ENCODE peak calls at places on chromosomes 5 and 9, in five cellular contexts. A is nephron progenitor cell, U is WTC11, B is stomach, D is Calu3. J is an unnamed sample.
A peak's percentile ranks its signal among the peaks of the same experiment; 100 is the strongest.

GRCh38 chr5:127028822-127029457 is 1.4 kb downstream of the MARCHF3 start:
- DNase-seq in A (peak; percentile 38), U (no peak), B (no peak), D (peak; percentile 12), J (no peak)

GRCh38 chr9:136438548-136438908 is 1.1 kb downstream of the INPP5E start:
- DNase-seq in A (peak; percentile 42), U (peak; percentile 31), B (no peak), D (peak; percentile 9), J (peak; percentile 18)

GRCh38 chr5:143014017-143014651 is 244.0 kb downstream of the ARHGAP26 start:
- DNase-seq in A (peak; percentile 59), U (peak; percentile 79), B (peak; percentile 33), D (peak; percentile 42), J (peak; percentile 12)

GRCh38 chr5:38423536-38424178 is 132.8 kb downstream of the LIFR start:
- DNase-seq in A (no peak), U (no peak), B (no peak), D (no peak), J (no peak)

GRCh38 chr5:86403190-86403589 is 214.6 kb upstream of the COX7C start:
- DNase-seq in A (no peak), U (no peak), B (no peak), D (no peak), J (no peak)

GRCh38 chr9:128341435-128341849 is 1.1 kb downstream of the SLC27A4 start:
- DNase-seq in A (peak; percentile 65), U (peak; percentile 81), B (peak; percentile 72), D (peak; percentile 68), J (peak; percentile 48)

GRCh38 chr5:73321757-73322452 is 126.7 kb downstream of the FOXD1 start:
- DNase-seq in A (no peak), U (no peak), B (no peak), D (no peak), J (no peak)

GRCh38 chr9:114180701-114181582 is 25.6 kb downstream of the COL27A1 start:
- DNase-seq in A (peak; percentile 48), U (no peak), B (no peak), D (no peak), J (no peak)

GRCh38 chr9:81989700-81990099 is 1.1 kb downstream of the SPATA31D1 start:
- DNase-seq in A (no peak), U (no peak), B (no peak), D (no peak), J (no peak)

GRCh38 chr5:157362502-157362901 is 96.6 kb downstream of the CYFIP2 start:
- DNase-seq in A (no peak), U (no peak), B (no peak), D (no peak), J (no peak)

GRCh38 chr9:75890541-75891276 is at the start of gene PCSK5:
- DNase-seq in A (peak; percentile 90), U (peak; percentile 92), B (peak; percentile 75), D (peak; percentile 88), J (peak; percentile 76)

GRCh38 chr5:142888469-142889085 is 118.4 kb downstream of the ARHGAP26 start:
- DNase-seq in A (peak; percentile 44), U (no peak), B (no peak), D (peak; percentile 46), J (peak; percentile 25)

GRCh38 chr9:1319436-1319835 is 269.3 kb downstream of the DMRT2 start:
- DNase-seq in A (no peak), U (no peak), B (no peak), D (no peak), J (no peak)

GRCh38 chr9:117083440-117083984 is 331.3 kb downstream of the ASTN2 start:
- DNase-seq in A (no peak), U (no peak), B (no peak), D (no peak), J (no peak)

GRCh38 chr9:73782166-73782565 is 630.5 kb downstream of the ANXA1 start:
- DNase-seq in A (no peak), U (no peak), B (no peak), D (no peak), J (no peak)

GRCh38 chr5:14078716-14079115 is 64.4 kb upstream of the TRIO start:
- DNase-seq in A (no peak), U (no peak), B (no peak), D (no peak), J (no peak)

GRCh38 chr5:37435261-37435660 is 56.1 kb downstream of the WDR70 start:
- DNase-seq in A (no peak), U (no peak), B (no peak), D (no peak), J (no peak)

GRCh38 chr9:29625292-29625731 is 2052.0 kb upstream of the C9orf72 start:
- DNase-seq in A (no peak), U (no peak), B (no peak), D (no peak), J (no peak)

GRCh38 chr5:74232281-74232680 is 408.2 kb downstream of the ENC1 start:
- DNase-seq in A (no peak), U (no peak), B (no peak), D (peak; percentile 70), J (no peak)

GRCh38 chr9:79694676-79695400 is 123.1 kb downstream of the TLE4 start:
- DNase-seq in A (no peak), U (peak; percentile 22), B (no peak), D (no peak), J (no peak)

GRCh38 chr9:109048822-109049221 is 35.5 kb upstream of the CTNNAL1 start:
- DNase-seq in A (no peak), U (no peak), B (no peak), D (no peak), J (no peak)

GRCh38 chr5:74400067-74400466 is 240.5 kb downstream of the ENC1 start:
- DNase-seq in A (no peak), U (no peak), B (peak; percentile 72), D (no peak), J (no peak)

GRCh38 chr5:72503888-72504491 is 3.2 kb downstream of the ZNF366 start:
- DNase-seq in A (no peak), U (no peak), B (no peak), D (no peak), J (no peak)

GRCh38 chr9:114484215-114484853 is 20.9 kb downstream of the WHRN start:
- DNase-seq in A (no peak), U (no peak), B (no peak), D (no peak), J (no peak)

GRCh38 chr9:79210541-79211243 is 361.1 kb upstream of the TLE4 start:
- DNase-seq in A (no peak), U (no peak), B (no peak), D (no peak), J (no peak)

GRCh38 chr5:175748650-175749049 is 90.8 kb downstream of the HRH2 start:
- DNase-seq in A (no peak), U (no peak), B (no peak), D (no peak), J (no peak)

GRCh38 chr9:113653746-113654604 is 190.4 kb downstream of the RGS3 start:
- DNase-seq in A (no peak), U (no peak), B (no peak), D (no peak), J (no peak)

GRCh38 chr9:127589955-127590370 is 22.1 kb upstream of the STXBP1 start:
- DNase-seq in A (peak; percentile 72), U (peak; percentile 74), B (peak; percentile 70), D (peak; percentile 54), J (peak; percentile 67)

GRCh38 chr5:80466669-80467485 is 21.0 kb upstream of the FAM151B start:
- DNase-seq in A (no peak), U (no peak), B (no peak), D (no peak), J (no peak)

GRCh38 chr9:132638240-132638639 is 31.5 kb downstream of the DDX31 start:
- DNase-seq in A (no peak), U (no peak), B (no peak), D (no peak), J (no peak)

GRCh38 chr5:135308752-135309151 is 90.3 kb downstream of the MACROH2A1 start:
- DNase-seq in A (no peak), U (no peak), B (no peak), D (no peak), J (no peak)

GRCh38 chr9:115035872-115036612 is 81.9 kb downstream of the TNC start:
- DNase-seq in A (no peak), U (no peak), B (no peak), D (no peak), J (no peak)

GRCh38 chr5:2748180-2748840 is 3.2 kb downstream of the IRX2 start:
- DNase-seq in A (no peak), U (no peak), B (no peak), D (no peak), J (no peak)

GRCh38 chr9:92654481-92655301 is 15.2 kb downstream of the IPPK start:
- DNase-seq in A (no peak), U (no peak), B (no peak), D (no peak), J (no peak)
- TF ChIP-seq CTCF in A (no peak), U (no peak), B (no peak), D (no peak), J (no peak)

GRCh38 chr5:55921617-55922016 is 70.5 kb downstream of the IL31RA start:
- DNase-seq in A (no peak), U (no peak), B (no peak), D (no peak), J (no peak)

GRCh38 chr5:55919625-55920024 is 68.5 kb downstream of the IL31RA start:
- DNase-seq in A (no peak), U (no peak), B (no peak), D (no peak), J (no peak)

GRCh38 chr5:55918097-55919035 is 67.2 kb downstream of the IL31RA start:
- DNase-seq in A (peak; percentile 31), U (no peak), B (no peak), D (no peak), J (no peak)

GRCh38 chr5:55923177-55923872 is 71.4 kb downstream of the IL6ST start:
- DNase-seq in A (no peak), U (peak; percentile 36), B (peak; percentile 33), D (no peak), J (no peak)

DNA sequence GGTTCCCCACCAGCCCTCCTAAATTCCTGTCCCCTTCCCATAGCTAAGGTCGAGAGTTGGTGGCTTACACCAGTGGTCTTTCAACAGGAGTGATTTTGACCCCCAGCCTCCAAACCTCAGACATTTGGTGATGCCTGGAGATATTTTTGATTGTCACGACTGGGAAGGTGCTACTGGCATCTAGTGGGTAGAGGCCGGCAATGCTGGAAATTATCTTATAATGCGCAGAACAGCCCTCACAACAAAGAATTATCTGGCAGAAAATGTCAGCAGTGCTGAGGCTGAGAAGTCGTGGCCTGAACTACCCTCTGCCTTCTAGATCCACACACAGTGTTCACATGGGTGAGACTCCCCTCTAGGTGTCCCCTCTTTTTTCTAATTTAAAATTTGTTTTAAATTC is 69.6 kb downstream of the IL31RA start:
- DNase-seq in A (no peak), U (no peak), B (no peak), D (peak; percentile 29), J (no peak)
- TF ChIP-seq CTCF in A (no peak), U (no peak), B (no peak), D (peak; percentile 39), J (no peak)

GRCh38 chr9:92808726-92809451 is 44.3 kb upstream of the BICD2 start:
- DNase-seq in A (peak; percentile 89), U (peak; percentile 80), B (peak; percentile 70), D (peak; percentile 80), J (peak; percentile 76)
- TF ChIP-seq CTCF in A (no peak), U (no peak), B (peak; percentile 5), D (no peak), J (peak; percentile 53)

GRCh38 chr9:88773627-88774244 is 217.5 kb upstream of the S1PR3 start:
- DNase-seq in A (no peak), U (no peak), B (no peak), D (no peak), J (no peak)
- TF ChIP-seq CTCF in A (no peak), U (no peak), B (no peak), D (no peak), J (peak; percentile 25)

GRCh38 chr5:172895549-172895948 is 61.5 kb downstream of the ERGIC1 start:
- DNase-seq in A (no peak), U (no peak), B (no peak), D (no peak), J (no peak)
- TF ChIP-seq CTCF in A (no peak), U (no peak), B (no peak), D (no peak), J (no peak)

J was measured in neural crest cell.